ENCODE peak calls at places on chromosomes 4 and X, in five cellular contexts. One of them, this sample, is unnamed.
A peak's percentile ranks its signal among the peaks of the same experiment; 100 is the strongest.

GRCh38 chr4:24180586-24180985 is 290.7 kb upstream of the PPARGC1A start:
- DNase-seq in SW480: no peak
- DNase-seq in anterior cingulate cortex: no peak
- DNase-seq in NCI-H2081: no peak
- DNase-seq in pancreas: no peak
- DNase-seq in this sample: no peak

GRCh38 chr4:16289872-16290554 is 63.7 kb upstream of the TAPT1 start:
- DNase-seq in pancreas: no peak
- DNase-seq in SW480: peak; percentile 33
- DNase-seq in NCI-H2081: peak; percentile 27
- DNase-seq in anterior cingulate cortex: no peak
- DNase-seq in this sample: peak; percentile 37

GRCh38 chrX:44063611-44064010 is 90.4 kb upstream of the NDP start:
- DNase-seq in pancreas: no peak
- DNase-seq in SW480: no peak
- DNase-seq in NCI-H2081: no peak
- DNase-seq in anterior cingulate cortex: no peak
- DNase-seq in this sample: no peak

GRCh38 chrX:97628807-97629596 is 745.3 kb downstream of the RPA4 start:
- DNase-seq in SW480: no peak
- DNase-seq in pancreas: no peak
- DNase-seq in anterior cingulate cortex: no peak
- DNase-seq in NCI-H2081: no peak
- DNase-seq in this sample: no peak

GRCh38 chr4:55600640-55601039 is 8.6 kb upstream of the PDCL2 start:
- DNase-seq in SW480: no peak
- DNase-seq in anterior cingulate cortex: no peak
- DNase-seq in NCI-H2081: no peak
- DNase-seq in pancreas: no peak
- DNase-seq in this sample: no peak

GRCh38 chr4:153114771-153115321 is 89.4 kb upstream of the TRIM2 start:
- DNase-seq in anterior cingulate cortex: no peak
- DNase-seq in pancreas: no peak
- DNase-seq in SW480: no peak
- DNase-seq in NCI-H2081: no peak
- DNase-seq in this sample: no peak

GRCh38 chr4:63965875-63966274 is 443.4 kb downstream of the TECRL start:
- DNase-seq in anterior cingulate cortex: no peak
- DNase-seq in SW480: no peak
- DNase-seq in pancreas: no peak
- DNase-seq in NCI-H2081: no peak
- DNase-seq in this sample: no peak

GRCh38 chr4:4507923-4508322 is 33.9 kb downstream of the STX18 start:
- DNase-seq in NCI-H2081: no peak
- DNase-seq in SW480: peak; percentile 5
- DNase-seq in anterior cingulate cortex: no peak
- DNase-seq in pancreas: no peak
- DNase-seq in this sample: no peak

GRCh38 chrX:69232945-69233344 is 67.7 kb upstream of the PJA1 start:
- DNase-seq in anterior cingulate cortex: no peak
- DNase-seq in NCI-H2081: no peak
- DNase-seq in SW480: no peak
- DNase-seq in pancreas: no peak
- DNase-seq in this sample: no peak

GRCh38 chr4:85548116-85548515 is 73.2 kb downstream of the ARHGAP24 start:
- DNase-seq in anterior cingulate cortex: no peak
- DNase-seq in SW480: no peak
- DNase-seq in NCI-H2081: no peak
- DNase-seq in pancreas: no peak
- DNase-seq in this sample: no peak

GRCh38 chr4:89531932-89532640 is 224.5 kb upstream of the GPRIN3 start:
- DNase-seq in NCI-H2081: no peak
- DNase-seq in pancreas: no peak
- DNase-seq in anterior cingulate cortex: no peak
- DNase-seq in SW480: no peak
- DNase-seq in this sample: no peak

GRCh38 chrX:129115104-129115503 is 408.2 kb downstream of the SMARCA1 start:
- DNase-seq in anterior cingulate cortex: no peak
- DNase-seq in NCI-H2081: peak; percentile 48
- DNase-seq in pancreas: no peak
- DNase-seq in SW480: peak; percentile 43
- DNase-seq in this sample: peak; percentile 76

GRCh38 chr4:114304567-114304966 is 294.0 kb upstream of the UGT8 start:
- DNase-seq in anterior cingulate cortex: no peak
- DNase-seq in NCI-H2081: no peak
- DNase-seq in pancreas: no peak
- DNase-seq in SW480: no peak
- DNase-seq in this sample: no peak

This sample was measured in mesendoderm.